ENCODE peak calls at places on chromosomes 12 and 14, in seven cellular contexts. O is psoas muscle; C is IMR-90; H is cardiac muscle cell; F is naive thymus-derived CD4-positive, alpha-beta T cell; Z is neural progenitor cell; G is stomach. B is an unnamed sample.

GRCh38 chr12:47844264-47845020 is 24.7 kb upstream of the HDAC7 start:
- DNase-seq in G (no peak), C (no peak), H (no peak), Z (no peak), O (peak; percentile 82), F (no peak), B (no peak)

GRCh38 chr14:105152794-105153241 is 15.8 kb downstream of the JAG2 start:
- DNase-seq in G (no peak), C (no peak), F (no peak), Z (no peak), O (peak; percentile 73), H (no peak), B (no peak)

GRCh38 chr14:32934891-32935633 is 3.6 kb upstream of the NPAS3 start:
- DNase-seq in F (no peak), H (no peak), G (no peak), Z (peak; percentile 57), O (no peak), C (no peak), B (no peak)

GRCh38 chr12:68001486-68002466 is 12.5 kb downstream of the IFNG-AS1 start:
- DNase-seq in F (no peak), C (peak; percentile 6), H (peak; percentile 28), G (no peak), O (no peak), Z (peak; percentile 41), B (no peak)

GRCh38 chr12:6092784-6093722 is 31.4 kb downstream of the VWF start:
- DNase-seq in G (peak; percentile 66), H (peak; percentile 84), C (peak; percentile 92), F (no peak), O (peak; percentile 69), Z (no peak), B (peak; percentile 91)

GRCh38 chr14:99548285-99548684 is 55.7 kb downstream of the CCDC85C start:
- DNase-seq in G (no peak), F (no peak), O (no peak), H (no peak), Z (no peak), C (no peak), B (no peak)

GRCh38 chr12:116552750-116553383 is 6.3 kb upstream of the MAP1LC3B2 start:
- DNase-seq in H (no peak), C (no peak), Z (no peak), F (no peak), O (no peak), G (no peak), B (no peak)

GRCh38 chr12:123721245-123721644 is 9.1 kb downstream of the ATP6V0A2 start:
- DNase-seq in F (no peak), Z (no peak), H (no peak), O (no peak), C (no peak), G (peak; percentile 20), B (no peak)

GRCh38 chr14:101705733-101706508 is 55.6 kb upstream of the PPP2R5C start:
- DNase-seq in C (no peak), F (peak; percentile 78), Z (peak; percentile 66), H (peak; percentile 76), G (peak; percentile 57), O (peak; percentile 81), B (no peak)

GRCh38 chr14:68444449-68445168 is 348.3 kb downstream of the ZFP36L1 start:
- DNase-seq in H (peak; percentile 79), C (peak; percentile 46), O (no peak), F (no peak), G (peak; percentile 69), Z (no peak), B (no peak)

GRCh38 chr14:104436047-104436531 is 143.5 kb upstream of the C14orf180 start:
- DNase-seq in C (no peak), F (no peak), O (peak; percentile 80), G (peak; percentile 71), Z (no peak), H (peak; percentile 95), B (no peak)

GRCh38 chr12:49974231-49974675 is 1.5 kb downstream of the AQP6 start:
- DNase-seq in O (peak; percentile 79), Z (peak; percentile 75), F (no peak), G (peak; percentile 69), H (peak; percentile 82), C (peak; percentile 64), B (no peak)

GRCh38 chr14:37172024-37172869 is at the start of gene SLC25A21:
- DNase-seq in Z (peak; percentile 85), G (peak; percentile 77), O (peak; percentile 84), C (peak; percentile 82), F (no peak), H (peak; percentile 81), B (peak; percentile 35)

GRCh38 chr12:101414533-101415119 is 7.1 kb upstream of the ARL1 start:
- DNase-seq in H (peak; percentile 71), Z (peak; percentile 70), O (no peak), G (no peak), F (peak; percentile 12), C (peak; percentile 67), B (no peak)

GRCh38 chr12:45543887-45544286 is 185.6 kb upstream of the ARID2 start:
- DNase-seq in G (peak; percentile 34), O (no peak), H (peak; percentile 90), C (peak; percentile 87), Z (peak; percentile 79), F (peak; percentile 61), B (peak; percentile 48)

GRCh38 chr14:100825691-100826331 is at the start of gene MEG3:
- DNase-seq in Z (no peak), O (peak; percentile 75), F (no peak), G (no peak), H (peak; percentile 83), C (peak; percentile 82), B (no peak)

GRCh38 chr12:130158775-130159100 is 3.5 kb upstream of the FZD10 start:
- DNase-seq in F (no peak), O (no peak), Z (peak; percentile 29), G (no peak), H (no peak), C (no peak), B (no peak)

GRCh38 chr14:100640481-100641273 is 53.5 kb upstream of the BEGAIN start:
- DNase-seq in G (peak; percentile 37), Z (no peak), C (peak; percentile 28), F (peak; percentile 76), O (no peak), H (peak; percentile 22), B (no peak)

GRCh38 chr14:46054526-46054925 is 597.1 kb downstream of the RPL10L start:
- DNase-seq in C (peak; percentile 79), F (no peak), H (peak; percentile 61), G (no peak), O (no peak), Z (no peak), B (peak; percentile 39)

GRCh38 chr12:34393086-34393820 is 371.0 kb downstream of the ALG10 start:
- DNase-seq in G (peak; percentile 14), H (no peak), O (peak; percentile 39), Z (no peak), F (no peak), C (no peak), B (no peak)
- H3K27me3 ChIP-seq in G (peaks cover 28% of the 10 kb centered on the region), H (no peaks in the 10 kb centered on the region), O (no peaks in the 10 kb centered on the region), Z (no peaks in the 10 kb centered on the region), F (no peaks in the 10 kb centered on the region), C (no peaks in the 10 kb centered on the region), B (no peaks in the 10 kb centered on the region)

GRCh38 chr14:77181124-77181602 is 435 bp upstream of the TMEM63C start:
- DNase-seq in H (no peak), F (no peak), C (no peak), Z (no peak), G (no peak), O (no peak), B (no peak)
- H3K4me3 ChIP-seq in H (peak overlapping the region; percentile 37), F (peak overlapping the region; percentile 56), C (no peak overlapping the region), Z (peak overlapping the region; percentile 61), G (peak overlapping the region; percentile 36), O (no peak overlapping the region), B (no peak overlapping the region)

GRCh38 chr14:56515739-56516138 is 63.9 kb upstream of the TMEM260 start:
- DNase-seq in O (no peak), Z (no peak), G (no peak), C (no peak), F (no peak), H (no peak), B (no peak)
- H3K27me3 ChIP-seq in O (no peaks in the 10 kb centered on the region), Z (no peaks in the 10 kb centered on the region), G (peaks cover 24% of the 10 kb centered on the region), C (peaks cover 11% of the 10 kb centered on the region), F (peaks cover 9% of the 10 kb centered on the region), H (no peaks in the 10 kb centered on the region), B (peaks cover 3% of the 10 kb centered on the region)

GRCh38 chr14:74239848-74240793 is 872 bp downstream of the VSX2 start:
- DNase-seq in C (no peak), H (no peak), O (no peak), Z (peak; percentile 47), F (no peak), G (no peak), B (no peak)
- H3K4me3 ChIP-seq in C (no peak overlapping the region), H (peak overlapping the region; percentile 14), O (peak overlapping the region; percentile 57), Z (peak overlapping the region; percentile 45), F (no peak overlapping the region), G (peak overlapping the region; percentile 21), B (no peak overlapping the region)

GRCh38 chr12:63154560-63154959 is 3.6 kb upstream of the AVPR1A start:
- DNase-seq in H (no peak), F (no peak), Z (no peak), G (no peak), O (no peak), C (no peak), B (no peak)

GRCh38 chr12:63151061-63151897 is at the start of gene AVPR1A:
- DNase-seq in F (no peak), G (no peak), Z (peak; percentile 61), C (no peak), O (peak; percentile 43), H (no peak), B (no peak)

GRCh38 chr12:63150255-63151060 is 543 bp downstream of the AVPR1A start:
- DNase-seq in F (no peak), H (no peak), C (no peak), G (no peak), Z (peak; percentile 80), O (peak; percentile 58), B (no peak)

GRCh38 chr12:63151898-63152700 is 1.1 kb upstream of the AVPR1A start:
- DNase-seq in C (peak; percentile 24), G (no peak), H (peak; percentile 50), F (no peak), Z (peak; percentile 88), O (no peak), B (peak; percentile 18)

DNA sequence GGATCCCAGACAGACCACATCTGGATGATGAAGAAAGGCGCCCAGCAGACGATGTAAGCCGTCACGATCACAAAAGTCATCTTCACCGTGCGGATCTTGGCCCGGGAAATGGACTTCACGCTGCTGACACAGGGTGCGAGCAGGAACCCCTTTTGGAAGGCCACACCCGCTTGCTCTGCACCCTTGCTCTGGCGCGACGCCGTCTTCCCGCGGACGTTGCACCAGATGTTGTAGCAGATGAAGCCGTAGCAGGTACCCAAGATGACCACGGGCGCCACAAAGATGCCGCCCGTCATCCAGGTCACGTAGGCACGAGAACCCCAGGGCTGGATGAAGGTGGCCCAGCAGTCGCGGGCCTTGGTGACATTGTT is 1.1 kb downstream of the AVPR1A start:
- DNase-seq in C (no peak), G (no peak), Z (peak; percentile 17), O (no peak), F (no peak), H (no peak), B (no peak)
- H3K27me3 ChIP-seq in C (peaks cover 27% of the 10 kb centered on the region), G (peaks cover 98% of the 10 kb centered on the region), Z (peaks cover 90% of the 10 kb centered on the region), O (no peaks in the 10 kb centered on the region), F (no peaks in the 10 kb centered on the region), H (peaks cover 80% of the 10 kb centered on the region), B (peaks cover 26% of the 10 kb centered on the region)

B was measured in kidney epithelial cell.